ENCODE peak calls at places on chromosomes 7 and 10, in eight cellular contexts. One of them, this sample, is unnamed.
A peak's percentile ranks its signal among the peaks of the same experiment; 100 is the strongest.

GRCh38 chr10:102865620-102866019 is 3.6 kb upstream of the AS3MT start:
- DNase-seq in ACHN: no peak
- DNase-seq in activated T-helper 1 cell treated with anti-CD3 and anti-CD28 coated beads, Interleukin-12 subunit alpha, Interleukin-12 subunit beta, Interleukin-2, Interleukin-4 antibody, amounts not matched to agents 30 ng/mL and 10 ng/mL and 1 ng/mL, durations not matched to agents 14 hours and 24 hours and 36 hours: no peak
- DNase-seq in HFF-Myc: no peak
- DNase-seq in C1 segment of cervical spinal cord: no peak
- DNase-seq in PC-3: no peak
- DNase-seq in T-helper 2 cell: no peak
- DNase-seq in heart left ventricle: no peak
- DNase-seq in this sample: no peak

GRCh38 chr10:89481662-89482061 is 53.7 kb downstream of the SLC16A12 start:
- DNase-seq in C1 segment of cervical spinal cord: no peak
- DNase-seq in activated T-helper 1 cell treated with anti-CD3 and anti-CD28 coated beads, Interleukin-12 subunit alpha, Interleukin-12 subunit beta, Interleukin-2, Interleukin-4 antibody, amounts not matched to agents 30 ng/mL and 10 ng/mL and 1 ng/mL, durations not matched to agents 14 hours and 24 hours and 36 hours: no peak
- DNase-seq in HFF-Myc: no peak
- DNase-seq in PC-3: peak; percentile 64
- DNase-seq in T-helper 2 cell: no peak
- DNase-seq in heart left ventricle: no peak
- DNase-seq in ACHN: peak; percentile 69
- DNase-seq in this sample: peak; percentile 86

GRCh38 chr10:118276203-118276602 is 65.9 kb downstream of the FAM204A start:
- DNase-seq in heart left ventricle: no peak
- DNase-seq in T-helper 2 cell: no peak
- DNase-seq in activated T-helper 1 cell treated with anti-CD3 and anti-CD28 coated beads, Interleukin-12 subunit alpha, Interleukin-12 subunit beta, Interleukin-2, Interleukin-4 antibody, amounts not matched to agents 30 ng/mL and 10 ng/mL and 1 ng/mL, durations not matched to agents 14 hours and 24 hours and 36 hours: no peak
- DNase-seq in PC-3: no peak
- DNase-seq in C1 segment of cervical spinal cord: no peak
- DNase-seq in HFF-Myc: no peak
- DNase-seq in ACHN: no peak
- DNase-seq in this sample: no peak

GRCh38 chr7:38542156-38542555 is 89.0 kb downstream of the AMPH start:
- DNase-seq in ACHN: no peak
- DNase-seq in HFF-Myc: peak; percentile 49
- DNase-seq in T-helper 2 cell: no peak
- DNase-seq in PC-3: no peak
- DNase-seq in C1 segment of cervical spinal cord: no peak
- DNase-seq in heart left ventricle: no peak
- DNase-seq in activated T-helper 1 cell treated with anti-CD3 and anti-CD28 coated beads, Interleukin-12 subunit alpha, Interleukin-12 subunit beta, Interleukin-2, Interleukin-4 antibody, amounts not matched to agents 30 ng/mL and 10 ng/mL and 1 ng/mL, durations not matched to agents 14 hours and 24 hours and 36 hours: no peak
- DNase-seq in this sample: peak; percentile 11

GRCh38 chr10:68471063-68471585 is 649 bp downstream of the DNA2 start:
- DNase-seq in C1 segment of cervical spinal cord: no peak
- DNase-seq in PC-3: peak; percentile 44
- DNase-seq in ACHN: peak; percentile 6
- DNase-seq in heart left ventricle: no peak
- DNase-seq in HFF-Myc: no peak
- DNase-seq in T-helper 2 cell: no peak
- DNase-seq in activated T-helper 1 cell treated with anti-CD3 and anti-CD28 coated beads, Interleukin-12 subunit alpha, Interleukin-12 subunit beta, Interleukin-2, Interleukin-4 antibody, amounts not matched to agents 30 ng/mL and 10 ng/mL and 1 ng/mL, durations not matched to agents 14 hours and 24 hours and 36 hours: no peak
- DNase-seq in this sample: peak; percentile 51

GRCh38 chr10:132436861-132437410 is 39.9 kb downstream of the PWWP2B start:
- DNase-seq in heart left ventricle: no peak
- DNase-seq in C1 segment of cervical spinal cord: no peak
- DNase-seq in PC-3: no peak
- DNase-seq in activated T-helper 1 cell treated with anti-CD3 and anti-CD28 coated beads, Interleukin-12 subunit alpha, Interleukin-12 subunit beta, Interleukin-2, Interleukin-4 antibody, amounts not matched to agents 30 ng/mL and 10 ng/mL and 1 ng/mL, durations not matched to agents 14 hours and 24 hours and 36 hours: no peak
- DNase-seq in HFF-Myc: no peak
- DNase-seq in T-helper 2 cell: no peak
- DNase-seq in ACHN: no peak
- DNase-seq in this sample: no peak

GRCh38 chr10:52566471-52567246 is 205.9 kb downstream of the MBL2 start:
- DNase-seq in PC-3: peak; percentile 98
- DNase-seq in HFF-Myc: no peak
- DNase-seq in ACHN: peak; percentile 52
- DNase-seq in C1 segment of cervical spinal cord: no peak
- DNase-seq in T-helper 2 cell: no peak
- DNase-seq in heart left ventricle: no peak
- DNase-seq in activated T-helper 1 cell treated with anti-CD3 and anti-CD28 coated beads, Interleukin-12 subunit alpha, Interleukin-12 subunit beta, Interleukin-2, Interleukin-4 antibody, amounts not matched to agents 30 ng/mL and 10 ng/mL and 1 ng/mL, durations not matched to agents 14 hours and 24 hours and 36 hours: no peak
- DNase-seq in this sample: peak; percentile 77

GRCh38 chr7:74449809-74450397 is 3.8 kb upstream of the GTF2IRD1 start:
- DNase-seq in activated T-helper 1 cell treated with anti-CD3 and anti-CD28 coated beads, Interleukin-12 subunit alpha, Interleukin-12 subunit beta, Interleukin-2, Interleukin-4 antibody, amounts not matched to agents 30 ng/mL and 10 ng/mL and 1 ng/mL, durations not matched to agents 14 hours and 24 hours and 36 hours: peak; percentile 47
- DNase-seq in C1 segment of cervical spinal cord: peak; percentile 44
- DNase-seq in heart left ventricle: peak; percentile 48
- DNase-seq in ACHN: peak; percentile 71
- DNase-seq in PC-3: peak; percentile 75
- DNase-seq in T-helper 2 cell: no peak
- DNase-seq in HFF-Myc: peak; percentile 41
- DNase-seq in this sample: peak; percentile 71

GRCh38 chr10:51700228-51700835 is 937 bp upstream of the CSTF2T start:
- DNase-seq in activated T-helper 1 cell treated with anti-CD3 and anti-CD28 coated beads, Interleukin-12 subunit alpha, Interleukin-12 subunit beta, Interleukin-2, Interleukin-4 antibody, amounts not matched to agents 30 ng/mL and 10 ng/mL and 1 ng/mL, durations not matched to agents 14 hours and 24 hours and 36 hours: no peak
- DNase-seq in heart left ventricle: no peak
- DNase-seq in PC-3: peak; percentile 60
- DNase-seq in C1 segment of cervical spinal cord: no peak
- DNase-seq in ACHN: peak; percentile 30
- DNase-seq in T-helper 2 cell: no peak
- DNase-seq in HFF-Myc: no peak
- DNase-seq in this sample: peak; percentile 61

GRCh38 chr7:311796-312195 is 21.8 kb downstream of the FOXL3 start:
- DNase-seq in heart left ventricle: no peak
- DNase-seq in ACHN: no peak
- DNase-seq in HFF-Myc: no peak
- DNase-seq in PC-3: no peak
- DNase-seq in C1 segment of cervical spinal cord: no peak
- DNase-seq in T-helper 2 cell: no peak
- DNase-seq in activated T-helper 1 cell treated with anti-CD3 and anti-CD28 coated beads, Interleukin-12 subunit alpha, Interleukin-12 subunit beta, Interleukin-2, Interleukin-4 antibody, amounts not matched to agents 30 ng/mL and 10 ng/mL and 1 ng/mL, durations not matched to agents 14 hours and 24 hours and 36 hours: no peak
- DNase-seq in this sample: peak; percentile 13

GRCh38 chr7:64882341-64883112 is 20.5 kb upstream of the ZNF273 start:
- DNase-seq in PC-3: no peak
- DNase-seq in HFF-Myc: no peak
- DNase-seq in ACHN: no peak
- DNase-seq in heart left ventricle: peak; percentile 68
- DNase-seq in C1 segment of cervical spinal cord: peak; percentile 79
- DNase-seq in activated T-helper 1 cell treated with anti-CD3 and anti-CD28 coated beads, Interleukin-12 subunit alpha, Interleukin-12 subunit beta, Interleukin-2, Interleukin-4 antibody, amounts not matched to agents 30 ng/mL and 10 ng/mL and 1 ng/mL, durations not matched to agents 14 hours and 24 hours and 36 hours: no peak
- DNase-seq in T-helper 2 cell: no peak
- DNase-seq in this sample: no peak

GRCh38 chr7:132603241-132603789 is 27.0 kb upstream of the PLXNA4 start:
- DNase-seq in activated T-helper 1 cell treated with anti-CD3 and anti-CD28 coated beads, Interleukin-12 subunit alpha, Interleukin-12 subunit beta, Interleukin-2, Interleukin-4 antibody, amounts not matched to agents 30 ng/mL and 10 ng/mL and 1 ng/mL, durations not matched to agents 14 hours and 24 hours and 36 hours: no peak
- DNase-seq in T-helper 2 cell: no peak
- DNase-seq in C1 segment of cervical spinal cord: no peak
- DNase-seq in PC-3: no peak
- DNase-seq in ACHN: no peak
- DNase-seq in heart left ventricle: no peak
- DNase-seq in HFF-Myc: no peak
- DNase-seq in this sample: no peak

GRCh38 chr7:101874028-101874427 is 56.6 kb downstream of the CUX1 start:
- DNase-seq in activated T-helper 1 cell treated with anti-CD3 and anti-CD28 coated beads, Interleukin-12 subunit alpha, Interleukin-12 subunit beta, Interleukin-2, Interleukin-4 antibody, amounts not matched to agents 30 ng/mL and 10 ng/mL and 1 ng/mL, durations not matched to agents 14 hours and 24 hours and 36 hours: no peak
- DNase-seq in T-helper 2 cell: no peak
- DNase-seq in heart left ventricle: no peak
- DNase-seq in PC-3: no peak
- DNase-seq in HFF-Myc: no peak
- DNase-seq in C1 segment of cervical spinal cord: no peak
- DNase-seq in ACHN: no peak
- DNase-seq in this sample: no peak

GRCh38 chr7:91082854-91083495 is 181.3 kb upstream of the FZD1 start:
- DNase-seq in ACHN: peak; percentile 71
- DNase-seq in heart left ventricle: no peak
- DNase-seq in PC-3: peak; percentile 41
- DNase-seq in HFF-Myc: no peak
- DNase-seq in C1 segment of cervical spinal cord: no peak
- DNase-seq in T-helper 2 cell: no peak
- DNase-seq in activated T-helper 1 cell treated with anti-CD3 and anti-CD28 coated beads, Interleukin-12 subunit alpha, Interleukin-12 subunit beta, Interleukin-2, Interleukin-4 antibody, amounts not matched to agents 30 ng/mL and 10 ng/mL and 1 ng/mL, durations not matched to agents 14 hours and 24 hours and 36 hours: no peak
- DNase-seq in this sample: peak; percentile 36

GRCh38 chr7:36280840-36281812 is 108.5 kb upstream of the ANLN start:
- DNase-seq in heart left ventricle: peak; percentile 69
- DNase-seq in activated T-helper 1 cell treated with anti-CD3 and anti-CD28 coated beads, Interleukin-12 subunit alpha, Interleukin-12 subunit beta, Interleukin-2, Interleukin-4 antibody, amounts not matched to agents 30 ng/mL and 10 ng/mL and 1 ng/mL, durations not matched to agents 14 hours and 24 hours and 36 hours: no peak
- DNase-seq in ACHN: peak; percentile 87
- DNase-seq in C1 segment of cervical spinal cord: peak; percentile 67
- DNase-seq in PC-3: peak; percentile 86
- DNase-seq in HFF-Myc: no peak
- DNase-seq in T-helper 2 cell: no peak
- DNase-seq in this sample: peak; percentile 83

GRCh38 chr7:158676171-158676840 is 28.3 kb downstream of the NCAPG2 start:
- DNase-seq in C1 segment of cervical spinal cord: no peak
- DNase-seq in T-helper 2 cell: no peak
- DNase-seq in PC-3: no peak
- DNase-seq in activated T-helper 1 cell treated with anti-CD3 and anti-CD28 coated beads, Interleukin-12 subunit alpha, Interleukin-12 subunit beta, Interleukin-2, Interleukin-4 antibody, amounts not matched to agents 30 ng/mL and 10 ng/mL and 1 ng/mL, durations not matched to agents 14 hours and 24 hours and 36 hours: no peak
- DNase-seq in ACHN: no peak
- DNase-seq in heart left ventricle: no peak
- DNase-seq in HFF-Myc: no peak
- DNase-seq in this sample: peak; percentile 18

GRCh38 chr10:101579516-101579870 is 8.6 kb downstream of the POLL start:
- DNase-seq in C1 segment of cervical spinal cord: no peak
- DNase-seq in HFF-Myc: no peak
- DNase-seq in ACHN: no peak
- DNase-seq in T-helper 2 cell: no peak
- DNase-seq in PC-3: no peak
- DNase-seq in heart left ventricle: no peak
- DNase-seq in activated T-helper 1 cell treated with anti-CD3 and anti-CD28 coated beads, Interleukin-12 subunit alpha, Interleukin-12 subunit beta, Interleukin-2, Interleukin-4 antibody, amounts not matched to agents 30 ng/mL and 10 ng/mL and 1 ng/mL, durations not matched to agents 14 hours and 24 hours and 36 hours: no peak
- DNase-seq in this sample: no peak

GRCh38 chr10:55747244-55747643 is 613.8 kb downstream of the ZWINT start:
- DNase-seq in heart left ventricle: no peak
- DNase-seq in C1 segment of cervical spinal cord: no peak
- DNase-seq in PC-3: no peak
- DNase-seq in HFF-Myc: no peak
- DNase-seq in ACHN: no peak
- DNase-seq in activated T-helper 1 cell treated with anti-CD3 and anti-CD28 coated beads, Interleukin-12 subunit alpha, Interleukin-12 subunit beta, Interleukin-2, Interleukin-4 antibody, amounts not matched to agents 30 ng/mL and 10 ng/mL and 1 ng/mL, durations not matched to agents 14 hours and 24 hours and 36 hours: no peak
- DNase-seq in T-helper 2 cell: no peak
- DNase-seq in this sample: peak; percentile 25

GRCh38 chr10:129915526-129916378 is 48.3 kb downstream of the EBF3 start:
- DNase-seq in T-helper 2 cell: no peak
- DNase-seq in C1 segment of cervical spinal cord: no peak
- DNase-seq in heart left ventricle: no peak
- DNase-seq in PC-3: no peak
- DNase-seq in ACHN: no peak
- DNase-seq in activated T-helper 1 cell treated with anti-CD3 and anti-CD28 coated beads, Interleukin-12 subunit alpha, Interleukin-12 subunit beta, Interleukin-2, Interleukin-4 antibody, amounts not matched to agents 30 ng/mL and 10 ng/mL and 1 ng/mL, durations not matched to agents 14 hours and 24 hours and 36 hours: no peak
- DNase-seq in HFF-Myc: no peak
- DNase-seq in this sample: no peak

GRCh38 chr7:33087858-33088257 is 21.3 kb downstream of the RP9 start:
- DNase-seq in PC-3: no peak
- DNase-seq in heart left ventricle: no peak
- DNase-seq in ACHN: no peak
- DNase-seq in HFF-Myc: no peak
- DNase-seq in C1 segment of cervical spinal cord: no peak
- DNase-seq in activated T-helper 1 cell treated with anti-CD3 and anti-CD28 coated beads, Interleukin-12 subunit alpha, Interleukin-12 subunit beta, Interleukin-2, Interleukin-4 antibody, amounts not matched to agents 30 ng/mL and 10 ng/mL and 1 ng/mL, durations not matched to agents 14 hours and 24 hours and 36 hours: no peak
- DNase-seq in T-helper 2 cell: no peak
- DNase-seq in this sample: no peak

GRCh38 chr10:118412132-118412531 is 70.0 kb upstream of the FAM204A start:
- DNase-seq in activated T-helper 1 cell treated with anti-CD3 and anti-CD28 coated beads, Interleukin-12 subunit alpha, Interleukin-12 subunit beta, Interleukin-2, Interleukin-4 antibody, amounts not matched to agents 30 ng/mL and 10 ng/mL and 1 ng/mL, durations not matched to agents 14 hours and 24 hours and 36 hours: no peak
- DNase-seq in ACHN: no peak
- DNase-seq in C1 segment of cervical spinal cord: no peak
- DNase-seq in PC-3: no peak
- DNase-seq in T-helper 2 cell: no peak
- DNase-seq in heart left ventricle: no peak
- DNase-seq in HFF-Myc: no peak
- DNase-seq in this sample: no peak

GRCh38 chr10:11236234-11236633 is 218.6 kb downstream of the CELF2 start:
- DNase-seq in PC-3: no peak
- DNase-seq in T-helper 2 cell: no peak
- DNase-seq in ACHN: no peak
- DNase-seq in HFF-Myc: no peak
- DNase-seq in heart left ventricle: no peak
- DNase-seq in C1 segment of cervical spinal cord: no peak
- DNase-seq in activated T-helper 1 cell treated with anti-CD3 and anti-CD28 coated beads, Interleukin-12 subunit alpha, Interleukin-12 subunit beta, Interleukin-2, Interleukin-4 antibody, amounts not matched to agents 30 ng/mL and 10 ng/mL and 1 ng/mL, durations not matched to agents 14 hours and 24 hours and 36 hours: no peak
- DNase-seq in this sample: no peak

GRCh38 chr10:93598157-93598556 is 2.9 kb downstream of the RBP4 start:
- DNase-seq in C1 segment of cervical spinal cord: no peak
- DNase-seq in PC-3: no peak
- DNase-seq in activated T-helper 1 cell treated with anti-CD3 and anti-CD28 coated beads, Interleukin-12 subunit alpha, Interleukin-12 subunit beta, Interleukin-2, Interleukin-4 antibody, amounts not matched to agents 30 ng/mL and 10 ng/mL and 1 ng/mL, durations not matched to agents 14 hours and 24 hours and 36 hours: no peak
- DNase-seq in HFF-Myc: no peak
- DNase-seq in heart left ventricle: no peak
- DNase-seq in T-helper 2 cell: no peak
- DNase-seq in ACHN: no peak
- DNase-seq in this sample: peak; percentile 21

GRCh38 chr10:60148266-60148840 is 241.3 kb downstream of the ANK3 start:
- DNase-seq in heart left ventricle: no peak
- DNase-seq in ACHN: peak; percentile 89
- DNase-seq in T-helper 2 cell: no peak
- DNase-seq in PC-3: peak; percentile 99
- DNase-seq in activated T-helper 1 cell treated with anti-CD3 and anti-CD28 coated beads, Interleukin-12 subunit alpha, Interleukin-12 subunit beta, Interleukin-2, Interleukin-4 antibody, amounts not matched to agents 30 ng/mL and 10 ng/mL and 1 ng/mL, durations not matched to agents 14 hours and 24 hours and 36 hours: no peak
- DNase-seq in HFF-Myc: peak; percentile 86
- DNase-seq in C1 segment of cervical spinal cord: no peak
- DNase-seq in this sample: peak; percentile 86

GRCh38 chr10:71077143-71077581 is 135.2 kb upstream of the UNC5B start:
- DNase-seq in heart left ventricle: peak; percentile 9
- DNase-seq in PC-3: no peak
- DNase-seq in activated T-helper 1 cell treated with anti-CD3 and anti-CD28 coated beads, Interleukin-12 subunit alpha, Interleukin-12 subunit beta, Interleukin-2, Interleukin-4 antibody, amounts not matched to agents 30 ng/mL and 10 ng/mL and 1 ng/mL, durations not matched to agents 14 hours and 24 hours and 36 hours: no peak
- DNase-seq in C1 segment of cervical spinal cord: no peak
- DNase-seq in HFF-Myc: no peak
- DNase-seq in ACHN: no peak
- DNase-seq in T-helper 2 cell: no peak
- DNase-seq in this sample: no peak

GRCh38 chr7:16098585-16099179 is 322.7 kb downstream of the CRPPA start:
- DNase-seq in C1 segment of cervical spinal cord: no peak
- DNase-seq in heart left ventricle: no peak
- DNase-seq in ACHN: peak; percentile 30
- DNase-seq in activated T-helper 1 cell treated with anti-CD3 and anti-CD28 coated beads, Interleukin-12 subunit alpha, Interleukin-12 subunit beta, Interleukin-2, Interleukin-4 antibody, amounts not matched to agents 30 ng/mL and 10 ng/mL and 1 ng/mL, durations not matched to agents 14 hours and 24 hours and 36 hours: no peak
- DNase-seq in HFF-Myc: no peak
- DNase-seq in PC-3: peak; percentile 53
- DNase-seq in T-helper 2 cell: no peak
- DNase-seq in this sample: peak; percentile 59

GRCh38 chr10:21724695-21725371 is 190.8 kb downstream of the MLLT10 start:
- DNase-seq in T-helper 2 cell: no peak
- DNase-seq in ACHN: peak; percentile 97
- DNase-seq in HFF-Myc: peak; percentile 100
- DNase-seq in activated T-helper 1 cell treated with anti-CD3 and anti-CD28 coated beads, Interleukin-12 subunit alpha, Interleukin-12 subunit beta, Interleukin-2, Interleukin-4 antibody, amounts not matched to agents 30 ng/mL and 10 ng/mL and 1 ng/mL, durations not matched to agents 14 hours and 24 hours and 36 hours: no peak
- DNase-seq in PC-3: peak; percentile 98
- DNase-seq in heart left ventricle: peak; percentile 94
- DNase-seq in C1 segment of cervical spinal cord: peak; percentile 78
- DNase-seq in this sample: peak; percentile 100

GRCh38 chr10:125157473-125157865 is 2.9 kb downstream of the CTBP2 start:
- DNase-seq in ACHN: no peak
- DNase-seq in PC-3: no peak
- DNase-seq in heart left ventricle: no peak
- DNase-seq in T-helper 2 cell: no peak
- DNase-seq in C1 segment of cervical spinal cord: no peak
- DNase-seq in activated T-helper 1 cell treated with anti-CD3 and anti-CD28 coated beads, Interleukin-12 subunit alpha, Interleukin-12 subunit beta, Interleukin-2, Interleukin-4 antibody, amounts not matched to agents 30 ng/mL and 10 ng/mL and 1 ng/mL, durations not matched to agents 14 hours and 24 hours and 36 hours: no peak
- DNase-seq in HFF-Myc: no peak
- DNase-seq in this sample: peak; percentile 27

GRCh38 chr10:100743626-100744135 is 1.7 kb upstream of the PAX2 start:
- DNase-seq in ACHN: peak; percentile 87
- DNase-seq in activated T-helper 1 cell treated with anti-CD3 and anti-CD28 coated beads, Interleukin-12 subunit alpha, Interleukin-12 subunit beta, Interleukin-2, Interleukin-4 antibody, amounts not matched to agents 30 ng/mL and 10 ng/mL and 1 ng/mL, durations not matched to agents 14 hours and 24 hours and 36 hours: peak; percentile 19
- DNase-seq in PC-3: peak; percentile 50
- DNase-seq in T-helper 2 cell: no peak
- DNase-seq in heart left ventricle: peak; percentile 31
- DNase-seq in C1 segment of cervical spinal cord: peak; percentile 27
- DNase-seq in HFF-Myc: peak; percentile 16
- DNase-seq in this sample: peak; percentile 70

GRCh38 chr10:112389147-112389822 is 15.4 kb downstream of the ACSL5 start:
- DNase-seq in T-helper 2 cell: no peak
- DNase-seq in heart left ventricle: peak; percentile 33
- DNase-seq in PC-3: peak; percentile 81
- DNase-seq in activated T-helper 1 cell treated with anti-CD3 and anti-CD28 coated beads, Interleukin-12 subunit alpha, Interleukin-12 subunit beta, Interleukin-2, Interleukin-4 antibody, amounts not matched to agents 30 ng/mL and 10 ng/mL and 1 ng/mL, durations not matched to agents 14 hours and 24 hours and 36 hours: peak; percentile 55
- DNase-seq in C1 segment of cervical spinal cord: no peak
- DNase-seq in ACHN: peak; percentile 42
- DNase-seq in HFF-Myc: peak; percentile 38
- DNase-seq in this sample: peak; percentile 28

GRCh38 chr10:16965740-16966447 is 148.7 kb upstream of the RSU1 start:
- DNase-seq in activated T-helper 1 cell treated with anti-CD3 and anti-CD28 coated beads, Interleukin-12 subunit alpha, Interleukin-12 subunit beta, Interleukin-2, Interleukin-4 antibody, amounts not matched to agents 30 ng/mL and 10 ng/mL and 1 ng/mL, durations not matched to agents 14 hours and 24 hours and 36 hours: no peak
- DNase-seq in T-helper 2 cell: no peak
- DNase-seq in HFF-Myc: peak; percentile 92
- DNase-seq in heart left ventricle: no peak
- DNase-seq in ACHN: peak; percentile 95
- DNase-seq in PC-3: peak; percentile 91
- DNase-seq in C1 segment of cervical spinal cord: no peak
- DNase-seq in this sample: peak; percentile 85

GRCh38 chr7:95871078-95871848 is 98.9 kb downstream of the DYNC1I1 start:
- DNase-seq in ACHN: peak; percentile 78
- DNase-seq in T-helper 2 cell: no peak
- DNase-seq in C1 segment of cervical spinal cord: no peak
- DNase-seq in heart left ventricle: peak; percentile 20
- DNase-seq in PC-3: peak; percentile 63
- DNase-seq in HFF-Myc: peak; percentile 12
- DNase-seq in activated T-helper 1 cell treated with anti-CD3 and anti-CD28 coated beads, Interleukin-12 subunit alpha, Interleukin-12 subunit beta, Interleukin-2, Interleukin-4 antibody, amounts not matched to agents 30 ng/mL and 10 ng/mL and 1 ng/mL, durations not matched to agents 14 hours and 24 hours and 36 hours: no peak
- DNase-seq in this sample: peak; percentile 66

GRCh38 chr10:3763852-3764625 is 21.0 kb downstream of the KLF6 start:
- DNase-seq in heart left ventricle: no peak
- DNase-seq in C1 segment of cervical spinal cord: no peak
- DNase-seq in activated T-helper 1 cell treated with anti-CD3 and anti-CD28 coated beads, Interleukin-12 subunit alpha, Interleukin-12 subunit beta, Interleukin-2, Interleukin-4 antibody, amounts not matched to agents 30 ng/mL and 10 ng/mL and 1 ng/mL, durations not matched to agents 14 hours and 24 hours and 36 hours: no peak
- DNase-seq in PC-3: peak; percentile 69
- DNase-seq in ACHN: peak; percentile 61
- DNase-seq in T-helper 2 cell: no peak
- DNase-seq in HFF-Myc: no peak
- DNase-seq in this sample: peak; percentile 92

GRCh38 chr7:101919363-101920115 is 102.1 kb downstream of the CUX1 start:
- DNase-seq in PC-3: no peak
- DNase-seq in C1 segment of cervical spinal cord: no peak
- DNase-seq in T-helper 2 cell: no peak
- DNase-seq in heart left ventricle: no peak
- DNase-seq in ACHN: no peak
- DNase-seq in activated T-helper 1 cell treated with anti-CD3 and anti-CD28 coated beads, Interleukin-12 subunit alpha, Interleukin-12 subunit beta, Interleukin-2, Interleukin-4 antibody, amounts not matched to agents 30 ng/mL and 10 ng/mL and 1 ng/mL, durations not matched to agents 14 hours and 24 hours and 36 hours: no peak
- DNase-seq in HFF-Myc: no peak
- DNase-seq in this sample: no peak